ENCODE peak calls at places on chromosomes 16 and 17, in four cellular contexts. M, R, Y and C are unnamed samples.

GRCh38 chr17:80270104-80270503 is 9.5 kb downstream of the RNF213 start:
- DNase-seq in Y (no peak), M (no peak), R (peak), C (no peak)

GRCh38 chr16:27980076-27980775 is 83.3 kb downstream of the GSG1L start:
- DNase-seq in Y (no peak), M (no peak), R (no peak), C (peak)

GRCh38 chr16:48232459-48233040 is 11.6 kb upstream of the LONP2 start:
- DNase-seq in R (no peak), Y (no peak), M (no peak), C (no peak)

GRCh38 chr16:70686376-70687171 is 721 bp upstream of the MTSS2 start:
- DNase-seq in R (no peak), M (no peak), Y (no peak), C (no peak)

GRCh38 chr17:39950871-39951348 is 11.9 kb upstream of the GSDMA start:
- DNase-seq in M (no peak), Y (no peak), R (no peak), C (no peak)

GRCh38 chr17:13306310-13306962 is 288.6 kb upstream of the ELAC2 start:
- DNase-seq in M (no peak), Y (no peak), R (peak), C (no peak)

GRCh38 chr17:81380117-81380516 is 15.1 kb upstream of the BAHCC1 start:
- DNase-seq in M (no peak), R (no peak), Y (no peak), C (no peak)

GRCh38 chr16:52611817-52612673 is 65.1 kb upstream of the TOX3 start:
- DNase-seq in Y (no peak), M (no peak), R (no peak), C (no peak)